ENCODE peak calls at places on chromosome 7, in seven cellular contexts. One of them, this sample, is unnamed.

GRCh38 chr7:49721441-49721840 is 52.0 kb upstream of the VWC2 start:
- DNase-seq in neural progenitor cell: no peak
- DNase-seq in GM23248: no peak
- DNase-seq in K562: no peak
- DNase-seq in trophoblast cell: no peak
- DNase-seq in PC-3: no peak
- DNase-seq in HCT116: no peak
- DNase-seq in this sample: no peak

GRCh38 chr7:101169838-101170531 is 4.6 kb upstream of the VGF start:
- DNase-seq in neural progenitor cell: peak
- DNase-seq in GM23248: peak
- DNase-seq in K562: peak
- DNase-seq in trophoblast cell: peak
- DNase-seq in PC-3: peak
- DNase-seq in HCT116: no peak
- DNase-seq in this sample: peak

GRCh38 chr7:54878339-54878738 is 119.3 kb upstream of the SEC61G start:
- DNase-seq in neural progenitor cell: no peak
- DNase-seq in GM23248: peak
- DNase-seq in K562: no peak
- DNase-seq in trophoblast cell: no peak
- DNase-seq in PC-3: no peak
- DNase-seq in HCT116: no peak
- DNase-seq in this sample: peak

GRCh38 chr7:139808401-139808800 is 20.7 kb upstream of the TBXAS1 start:
- DNase-seq in neural progenitor cell: no peak
- DNase-seq in GM23248: no peak
- DNase-seq in K562: no peak
- DNase-seq in trophoblast cell: no peak
- DNase-seq in PC-3: no peak
- DNase-seq in HCT116: no peak
- DNase-seq in this sample: no peak

GRCh38 chr7:17456541-17456940 is 158.1 kb downstream of the AHR start:
- DNase-seq in neural progenitor cell: no peak
- DNase-seq in GM23248: peak
- DNase-seq in K562: no peak
- DNase-seq in trophoblast cell: no peak
- DNase-seq in PC-3: peak
- DNase-seq in HCT116: no peak
- DNase-seq in this sample: peak

GRCh38 chr7:32658034-32658944 is 163.0 kb downstream of the AVL9 start:
- DNase-seq in neural progenitor cell: no peak
- DNase-seq in GM23248: no peak
- DNase-seq in K562: peak
- DNase-seq in trophoblast cell: no peak
- DNase-seq in PC-3: peak
- DNase-seq in HCT116: peak
- DNase-seq in this sample: peak

GRCh38 chr7:99204078-99204477 is 3.8 kb downstream of the KPNA7 start:
- DNase-seq in neural progenitor cell: no peak
- DNase-seq in GM23248: peak
- DNase-seq in K562: no peak
- DNase-seq in trophoblast cell: no peak
- DNase-seq in PC-3: peak
- DNase-seq in HCT116: no peak
- DNase-seq in this sample: no peak

GRCh38 chr7:112874909-112875308 is 84.7 kb upstream of the TMEM168 start:
- DNase-seq in neural progenitor cell: no peak
- DNase-seq in GM23248: no peak
- DNase-seq in K562: no peak
- DNase-seq in trophoblast cell: no peak
- DNase-seq in PC-3: no peak
- DNase-seq in HCT116: no peak
- DNase-seq in this sample: no peak

GRCh38 chr7:42794673-42795072 is 117.2 kb downstream of the C7orf25 start:
- DNase-seq in neural progenitor cell: no peak
- DNase-seq in GM23248: no peak
- DNase-seq in K562: no peak
- DNase-seq in trophoblast cell: no peak
- DNase-seq in PC-3: no peak
- DNase-seq in HCT116: no peak
- DNase-seq in this sample: no peak

GRCh38 chr7:482521-483083 is 37.0 kb downstream of the PDGFA start:
- DNase-seq in neural progenitor cell: no peak
- DNase-seq in GM23248: no peak
- DNase-seq in K562: no peak
- DNase-seq in trophoblast cell: no peak
- DNase-seq in PC-3: no peak
- DNase-seq in HCT116: no peak
- DNase-seq in this sample: no peak

GRCh38 chr7:83415840-83416239 is 233.1 kb downstream of the SEMA3E start:
- DNase-seq in neural progenitor cell: peak
- DNase-seq in GM23248: no peak
- DNase-seq in K562: no peak
- DNase-seq in trophoblast cell: no peak
- DNase-seq in PC-3: peak
- DNase-seq in HCT116: no peak
- DNase-seq in this sample: no peak

GRCh38 chr7:68073701-68074100 is 1077.1 kb downstream of the TYW1 start:
- DNase-seq in neural progenitor cell: no peak
- DNase-seq in GM23248: no peak
- DNase-seq in K562: no peak
- DNase-seq in trophoblast cell: no peak
- DNase-seq in PC-3: no peak
- DNase-seq in HCT116: no peak
- DNase-seq in this sample: no peak

GRCh38 chr7:7789551-7789988 is 71.2 kb upstream of the RPA3 start:
- DNase-seq in neural progenitor cell: no peak
- DNase-seq in GM23248: no peak
- DNase-seq in K562: no peak
- DNase-seq in trophoblast cell: no peak
- DNase-seq in PC-3: no peak
- DNase-seq in HCT116: no peak
- DNase-seq in this sample: no peak

GRCh38 chr7:81685263-81685868 is 84.5 kb downstream of the HGF start:
- DNase-seq in neural progenitor cell: no peak
- DNase-seq in GM23248: no peak
- DNase-seq in K562: no peak
- DNase-seq in trophoblast cell: no peak
- DNase-seq in PC-3: peak
- DNase-seq in HCT116: no peak
- DNase-seq in this sample: peak

GRCh38 chr7:127252736-127253288 is at the start of gene GRM8:
- DNase-seq in neural progenitor cell: peak
- DNase-seq in GM23248: peak
- DNase-seq in K562: peak
- DNase-seq in trophoblast cell: no peak
- DNase-seq in PC-3: peak
- DNase-seq in HCT116: no peak
- DNase-seq in this sample: peak

GRCh38 chr7:51306761-51307160 is 9.8 kb downstream of the COBL start:
- DNase-seq in neural progenitor cell: no peak
- DNase-seq in GM23248: no peak
- DNase-seq in K562: no peak
- DNase-seq in trophoblast cell: no peak
- DNase-seq in PC-3: no peak
- DNase-seq in HCT116: no peak
- DNase-seq in this sample: no peak

DNA sequence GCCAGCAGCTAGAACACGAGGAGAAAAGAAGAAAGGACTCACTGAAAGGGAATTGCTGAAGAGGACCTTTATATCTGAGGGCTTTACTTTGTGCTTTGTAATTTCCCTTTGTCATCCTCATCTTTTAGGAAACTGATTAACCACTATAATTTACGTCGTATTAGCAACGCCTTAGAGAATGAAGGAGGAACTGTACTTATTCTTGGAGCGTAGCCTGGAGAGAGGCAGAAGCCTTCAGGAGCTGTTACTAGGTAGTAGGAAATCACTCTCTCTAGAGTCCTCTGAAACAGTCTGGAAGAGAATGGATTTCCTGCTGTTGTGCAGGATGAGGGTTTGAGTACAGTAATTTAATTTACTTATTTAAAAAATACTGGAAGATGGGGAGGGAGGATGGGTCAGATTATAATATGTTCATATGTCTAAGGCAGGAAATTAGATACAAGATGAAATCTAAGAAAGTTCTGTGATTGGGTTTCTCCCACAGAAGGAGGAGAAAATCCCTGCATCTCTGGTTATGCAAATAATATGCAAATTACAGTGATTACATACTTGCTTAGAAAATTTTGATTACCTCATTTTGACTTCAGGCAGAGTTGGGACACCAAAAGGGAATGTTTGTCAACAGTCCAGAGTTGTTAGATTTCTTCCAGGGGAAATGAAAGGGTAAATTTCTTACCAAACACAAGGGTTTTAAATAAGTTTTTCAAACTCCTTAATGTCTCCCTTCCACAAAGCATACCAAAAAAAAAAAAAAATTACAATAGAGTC is 101.2 kb upstream of the STEAP1B start:
- DNase-seq in neural progenitor cell: no peak
- DNase-seq in GM23248: peak
- DNase-seq in K562: no peak
- DNase-seq in trophoblast cell: no peak
- DNase-seq in PC-3: no peak
- DNase-seq in HCT116: no peak
- DNase-seq in this sample: no peak
- H3K9ac ChIP-seq in neural progenitor cell: no peak
- H3K9ac ChIP-seq in GM23248: no peak
- H3K9ac ChIP-seq in K562: no peak
- H3K9ac ChIP-seq in trophoblast cell: no peak
- H3K9ac ChIP-seq in PC-3: no peak
- H3K9ac ChIP-seq in HCT116: no peak
- H3K9ac ChIP-seq in this sample: no peak

DNA sequence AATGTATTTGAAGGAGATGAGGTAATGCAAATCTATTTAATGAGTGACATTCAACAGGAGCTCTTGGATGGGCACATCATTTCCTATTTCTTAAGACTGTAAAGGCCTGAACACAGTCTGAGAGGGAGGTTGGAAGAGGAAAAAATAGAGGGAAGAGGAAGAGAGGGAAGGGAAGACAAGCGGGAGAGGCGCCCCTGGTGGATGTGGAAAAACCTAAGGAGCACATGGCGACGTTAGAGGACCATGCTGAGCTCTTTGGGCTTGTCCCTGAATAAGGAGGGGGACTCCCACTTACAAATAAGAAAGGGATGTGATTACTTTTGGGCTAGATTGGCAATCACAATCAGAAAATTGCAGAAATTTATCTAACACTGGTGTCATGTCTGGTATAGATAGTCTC is 19.6 kb downstream of the SUN3 start:
- DNase-seq in neural progenitor cell: no peak
- DNase-seq in GM23248: no peak
- DNase-seq in K562: no peak
- DNase-seq in trophoblast cell: no peak
- DNase-seq in PC-3: no peak
- DNase-seq in HCT116: no peak
- DNase-seq in this sample: no peak
- H3K9ac ChIP-seq in neural progenitor cell: no peak
- H3K9ac ChIP-seq in GM23248: no peak
- H3K9ac ChIP-seq in K562: no peak
- H3K9ac ChIP-seq in trophoblast cell: no peak
- H3K9ac ChIP-seq in PC-3: no peak
- H3K9ac ChIP-seq in HCT116: no peak
- H3K9ac ChIP-seq in this sample: no peak

GRCh38 chr7:137886706-137887105 is 39.9 kb upstream of the DGKI start:
- DNase-seq in neural progenitor cell: no peak
- DNase-seq in GM23248: peak
- DNase-seq in K562: no peak
- DNase-seq in trophoblast cell: no peak
- DNase-seq in PC-3: no peak
- DNase-seq in HCT116: no peak
- DNase-seq in this sample: peak

GRCh38 chr7:137885623-137886022 is 38.8 kb upstream of the DGKI start:
- DNase-seq in neural progenitor cell: no peak
- DNase-seq in GM23248: no peak
- DNase-seq in K562: no peak
- DNase-seq in trophoblast cell: no peak
- DNase-seq in PC-3: no peak
- DNase-seq in HCT116: no peak
- DNase-seq in this sample: no peak

GRCh38 chr7:137888254-137888653 is 41.5 kb upstream of the DGKI start:
- DNase-seq in neural progenitor cell: no peak
- DNase-seq in GM23248: no peak
- DNase-seq in K562: no peak
- DNase-seq in trophoblast cell: no peak
- DNase-seq in PC-3: no peak
- DNase-seq in HCT116: no peak
- DNase-seq in this sample: no peak

GRCh38 chr7:137882806-137883205 is 36.0 kb upstream of the DGKI start:
- DNase-seq in neural progenitor cell: no peak
- DNase-seq in GM23248: peak
- DNase-seq in K562: no peak
- DNase-seq in trophoblast cell: no peak
- DNase-seq in PC-3: peak
- DNase-seq in HCT116: no peak
- DNase-seq in this sample: peak

DNA sequence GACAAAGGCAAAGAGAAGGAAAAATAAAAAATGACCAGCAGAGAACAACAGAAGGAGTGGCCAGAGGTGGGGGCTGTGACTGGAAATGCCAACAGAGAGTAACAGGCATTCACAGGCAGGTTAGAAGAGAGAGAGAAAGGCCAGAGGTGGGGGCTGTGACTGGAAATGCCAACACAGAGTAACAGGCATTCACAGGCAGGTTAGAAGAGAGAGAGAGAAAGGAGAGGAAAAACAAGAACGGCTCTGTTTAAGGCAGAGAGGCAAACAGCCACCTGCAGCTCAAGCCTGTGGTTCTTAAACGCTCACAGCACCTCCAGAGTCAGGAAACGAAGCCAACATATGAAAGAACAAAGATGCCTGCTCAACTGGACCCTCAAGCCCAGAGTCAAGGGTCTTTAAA is 39.5 kb upstream of the DGKI start:
- DNase-seq in neural progenitor cell: no peak
- DNase-seq in GM23248: no peak
- DNase-seq in K562: no peak
- DNase-seq in trophoblast cell: no peak
- DNase-seq in PC-3: no peak
- DNase-seq in HCT116: no peak
- DNase-seq in this sample: no peak
- H3K9ac ChIP-seq in neural progenitor cell: no peak
- H3K9ac ChIP-seq in GM23248: no peak
- H3K9ac ChIP-seq in K562: no peak
- H3K9ac ChIP-seq in trophoblast cell: no peak
- H3K9ac ChIP-seq in PC-3: no peak
- H3K9ac ChIP-seq in HCT116: no peak
- H3K9ac ChIP-seq in this sample: peak

GRCh38 chr7:129969881-129970446 is 17.2 kb upstream of the UBE2H start:
- DNase-seq in neural progenitor cell: no peak
- DNase-seq in GM23248: peak
- DNase-seq in K562: peak
- DNase-seq in trophoblast cell: peak
- DNase-seq in PC-3: peak
- DNase-seq in HCT116: peak
- DNase-seq in this sample: peak

GRCh38 chr7:129968592-129969383 is 16.0 kb upstream of the UBE2H start:
- DNase-seq in neural progenitor cell: no peak
- DNase-seq in GM23248: no peak
- DNase-seq in K562: no peak
- DNase-seq in trophoblast cell: no peak
- DNase-seq in PC-3: no peak
- DNase-seq in HCT116: no peak
- DNase-seq in this sample: no peak

GRCh38 chr7:129975309-129975708 is 22.5 kb upstream of the UBE2H start:
- DNase-seq in neural progenitor cell: no peak
- DNase-seq in GM23248: no peak
- DNase-seq in K562: no peak
- DNase-seq in trophoblast cell: no peak
- DNase-seq in PC-3: no peak
- DNase-seq in HCT116: no peak
- DNase-seq in this sample: no peak

GRCh38 chr7:129970816-129971215 is 18.1 kb upstream of the UBE2H start:
- DNase-seq in neural progenitor cell: no peak
- DNase-seq in GM23248: no peak
- DNase-seq in K562: no peak
- DNase-seq in trophoblast cell: peak
- DNase-seq in PC-3: peak
- DNase-seq in HCT116: no peak
- DNase-seq in this sample: no peak
- H3K9ac ChIP-seq in neural progenitor cell: no peak
- H3K9ac ChIP-seq in GM23248: no peak
- H3K9ac ChIP-seq in K562: no peak
- H3K9ac ChIP-seq in trophoblast cell: peak
- H3K9ac ChIP-seq in PC-3: peak
- H3K9ac ChIP-seq in HCT116: no peak
- H3K9ac ChIP-seq in this sample: no peak

This sample was measured in IMR-90.